ENCODE peak calls at places on chromosomes 16 and 17, in nine cellular contexts. H is GM13977, S is kidney epithelial cell, C is omental fat pad, L is endodermal cell, E is uterus, Z is lung, Q is PC-3, K is OCI-LY7. T is an unnamed sample.

GRCh38 chr17:37541880-37542675 is 52.4 kb downstream of the DUSP14 start:
- DNase-seq in H (no peak), S (no peak), C (no peak), L (no peak), E (no peak), Z (no peak), Q (no peak), K (no peak), T (peak; percentile 64)

GRCh38 chr16:89712476-89712805 is 8.3 kb downstream of the VPS9D1 start:
- DNase-seq in H (peak; percentile 36), S (no peak), C (no peak), L (peak; percentile 64), E (no peak), Z (no peak), Q (peak; percentile 18), K (peak; percentile 40), T (no peak)

GRCh38 chr17:68033636-68034451 is 1.7 kb upstream of the KPNA2 start:
- DNase-seq in H (no peak), S (peak; percentile 39), C (no peak), L (peak; percentile 94), E (no peak), Z (no peak), Q (peak; percentile 59), K (peak; percentile 37), T (peak; percentile 25)

GRCh38 chr17:50172130-50172529 is 6.3 kb downstream of the SGCA start:
- DNase-seq in H (no peak), S (no peak), C (no peak), L (no peak), E (no peak), Z (no peak), Q (no peak), K (no peak), T (no peak)

GRCh38 chr17:32894245-32894644 is 17.3 kb upstream of the MYO1D start:
- DNase-seq in H (no peak), S (no peak), C (no peak), L (no peak), E (no peak), Z (no peak), Q (no peak), K (no peak), T (peak; percentile 78)

GRCh38 chr16:85136705-85137322 is 24.5 kb upstream of the CIBAR2 start:
- DNase-seq in H (no peak), S (no peak), C (no peak), L (no peak), E (peak; percentile 57), Z (peak; percentile 65), Q (no peak), K (no peak), T (no peak)

GRCh38 chr17:72952220-72952619 is 140.3 kb downstream of the SLC39A11 start:
- DNase-seq in H (no peak), S (no peak), C (no peak), L (peak; percentile 85), E (no peak), Z (no peak), Q (no peak), K (no peak), T (no peak)

GRCh38 chr17:48500435-48501426 is 30.1 kb downstream of the HOXB1 start:
- DNase-seq in H (no peak), S (no peak), C (no peak), L (peak; percentile 81), E (peak; percentile 21), Z (no peak), Q (peak; percentile 72), K (no peak), T (no peak)

GRCh38 chr17:32445976-32446375 is 1.7 kb downstream of the PSMD11 start:
- DNase-seq in H (no peak), S (no peak), C (no peak), L (no peak), E (no peak), Z (no peak), Q (peak; percentile 27), K (peak; percentile 11), T (peak; percentile 51)

GRCh38 chr17:75684924-75685323 is 17.8 kb downstream of the SAP30BP start:
- DNase-seq in H (no peak), S (no peak), C (no peak), L (no peak), E (no peak), Z (no peak), Q (peak; percentile 84), K (no peak), T (peak; percentile 97)

GRCh38 chr17:66466933-66467367 is 164.5 kb downstream of the PRKCA start:
- DNase-seq in H (no peak), S (peak; percentile 98), C (no peak), L (no peak), E (peak; percentile 65), Z (peak; percentile 47), Q (peak; percentile 99), K (no peak), T (peak; percentile 98)

GRCh38 chr16:87344931-87345631 is 27.9 kb upstream of the C16orf95 start:
- DNase-seq in H (no peak), S (no peak), C (no peak), L (no peak), E (peak; percentile 42), Z (peak; percentile 61), Q (no peak), K (no peak), T (no peak)

GRCh38 chr16:56684256-56684925 is 2.1 kb downstream of the MT1X start:
- DNase-seq in H (no peak), S (no peak), C (no peak), L (no peak), E (no peak), Z (no peak), Q (no peak), K (no peak), T (peak; percentile 44)
- TF ChIP-seq CTCF in H (no peak), S (no peak), C (no peak), L (no peak), E (no peak), Z (no peak), Q (no peak), K (no peak), T (no peak)

GRCh38 chr16:56645311-56645710 is 6.4 kb upstream of the MT1B start:
- DNase-seq in H (no peak), S (no peak), C (no peak), L (no peak), E (no peak), Z (no peak), Q (no peak), K (no peak), T (peak; percentile 51)

GRCh38 chr16:56643833-56644232 is 5.4 kb downstream of the MT1A start:
- DNase-seq in H (no peak), S (no peak), C (no peak), L (no peak), E (no peak), Z (no peak), Q (no peak), K (no peak), T (no peak)

GRCh38 chr16:56645838-56646237 is 5.8 kb upstream of the MT1B start:
- DNase-seq in H (no peak), S (no peak), C (no peak), L (no peak), E (no peak), Z (no peak), Q (no peak), K (no peak), T (no peak)

GRCh38 chr16:56641166-56641565 is 2.7 kb downstream of the MT1A start:
- DNase-seq in H (no peak), S (no peak), C (no peak), L (no peak), E (no peak), Z (no peak), Q (no peak), K (no peak), T (no peak)

DNA sequence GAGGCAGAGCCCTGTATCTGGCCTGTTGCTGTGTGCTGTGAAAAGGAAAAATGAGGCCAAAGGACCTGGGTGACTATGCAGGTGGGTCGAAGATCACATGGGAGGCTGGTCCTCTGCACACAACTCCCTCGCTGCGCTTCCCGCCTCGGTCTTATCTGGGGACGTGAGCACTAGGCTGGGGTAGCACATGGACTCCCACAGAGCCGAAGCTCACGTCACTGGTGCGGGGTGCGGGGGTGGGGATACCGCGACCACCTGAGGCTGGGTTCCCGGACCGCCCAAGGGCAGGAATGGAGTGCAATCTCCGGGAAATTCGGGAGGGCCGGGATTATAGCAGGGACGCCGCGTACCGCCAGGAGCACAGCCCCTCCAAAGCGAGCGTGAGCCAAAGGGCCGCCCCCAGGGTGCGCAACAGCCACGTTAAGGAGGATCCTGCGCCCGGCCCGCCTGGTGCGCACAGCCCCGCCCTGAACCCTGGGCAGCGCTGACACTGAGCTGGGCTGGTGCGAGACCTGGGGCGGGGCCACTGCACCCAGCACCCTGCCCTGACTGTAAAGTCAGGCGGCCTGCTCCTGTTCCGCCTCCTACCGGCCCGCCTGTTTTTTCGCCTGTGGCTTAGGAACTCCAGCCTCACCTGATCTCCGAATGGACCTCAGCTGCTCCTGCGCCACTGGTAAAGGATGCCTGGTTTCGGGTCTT is 4.8 kb downstream of the MT1A start:
- DNase-seq in H (peak; percentile 64), S (no peak), C (peak; percentile 68), L (peak; percentile 89), E (peak; percentile 36), Z (peak; percentile 82), Q (peak; percentile 53), K (no peak), T (peak; percentile 66)
- TF ChIP-seq CTCF in H (peak; percentile 21), S (peak; percentile 66), C (no peak), L (peak; percentile 75), E (peak; percentile 39), Z (peak; percentile 22), Q (no peak), K (no peak), T (peak; percentile 34)

GRCh38 chr17:15213381-15214087 is 51.6 kb downstream of the PMP22 start:
- DNase-seq in H (no peak), S (no peak), C (no peak), L (peak; percentile 69), E (no peak), Z (no peak), Q (peak; percentile 65), K (peak; percentile 18), T (peak; percentile 28)
- TF ChIP-seq CTCF in H (no peak), S (peak; percentile 24), C (no peak), L (peak; percentile 90), E (no peak), Z (no peak), Q (peak; percentile 72), K (peak; percentile 70), T (peak; percentile 13)

DNA sequence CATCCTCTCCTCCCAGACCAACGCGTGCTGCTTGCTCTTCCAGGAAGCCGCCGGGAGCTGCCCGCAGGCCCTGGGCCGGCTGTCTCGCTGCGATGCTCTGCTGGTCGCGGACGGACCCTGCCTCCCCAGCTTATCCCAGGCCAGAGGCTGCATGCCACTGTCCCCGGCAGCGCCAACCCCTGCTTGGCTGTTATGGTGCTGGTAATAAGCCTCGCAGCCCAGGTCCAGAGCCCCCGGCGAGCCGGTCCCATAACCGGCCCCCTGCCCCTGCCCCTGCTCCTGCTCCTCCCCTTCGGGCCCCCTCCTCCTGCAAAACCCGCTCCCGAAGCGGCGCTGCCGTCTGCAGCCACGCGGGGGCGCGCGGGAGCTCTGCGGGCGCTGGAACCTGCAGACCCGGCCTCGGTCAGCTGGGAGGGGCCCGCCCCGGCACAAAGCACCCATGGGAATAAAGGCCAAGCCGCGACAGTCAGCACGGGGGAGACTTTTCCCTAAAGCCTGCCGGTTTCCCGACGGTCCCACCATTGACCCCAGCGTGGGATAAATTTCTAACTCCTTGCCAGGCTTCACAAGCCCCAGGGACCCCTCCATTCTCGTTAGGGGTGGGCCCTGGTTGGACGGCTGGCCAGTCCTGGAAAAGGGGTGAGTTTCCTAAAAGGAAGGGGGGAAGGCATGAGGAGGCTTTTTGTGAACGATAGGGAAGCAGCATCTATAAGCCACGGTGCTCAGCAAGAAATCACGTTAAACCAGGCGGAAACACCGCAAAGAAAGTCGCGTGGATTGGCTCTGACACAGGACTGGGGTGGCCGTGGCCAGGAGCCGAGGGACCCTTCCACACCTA is 11.2 kb downstream of the ENPP7 start:
- DNase-seq in H (peak; percentile 86), S (no peak), C (peak; percentile 68), L (peak; percentile 99), E (peak; percentile 48), Z (peak; percentile 62), Q (peak; percentile 87), K (peak; percentile 71), T (peak; percentile 56)
- TF ChIP-seq CTCF in H (peak; percentile 96), S (peak; percentile 75), C (peak; percentile 51), L (peak; percentile 99), E (peak; percentile 85), Z (peak; percentile 65), Q (peak; percentile 98), K (peak; percentile 98), T (peak; percentile 64)